ENCODE peak calls at places on chromosomes 12 and 14, in four cellular contexts. Y is CD8-positive, alpha-beta T cell; T is stimulated activated naive CD4-positive, alpha-beta T cell; Z is WTC11. C is an unnamed sample.

GRCh38 chr12:7642876-7643309 is 22.8 kb downstream of the APOBEC1 start:
- DNase-seq in Y (no peak), T (no peak), Z (peak; percentile 45), C (no peak)

GRCh38 chr12:68495666-68496065 is 115.0 kb upstream of the RAP1B start:
- DNase-seq in Y (no peak), T (no peak), Z (no peak), C (no peak)

GRCh38 chr14:71932229-71932951 is at the start of gene RGS6:
- DNase-seq in Y (no peak), T (no peak), Z (peak; percentile 82), C (peak; percentile 34)

GRCh38 chr14:32584079-32584478 is 255.0 kb downstream of the AKAP6 start:
- DNase-seq in Y (no peak), T (no peak), Z (no peak), C (peak; percentile 84)

GRCh38 chr14:85625925-85626585 is 96.1 kb downstream of the FLRT2 start:
- DNase-seq in Y (no peak), T (no peak), Z (no peak), C (no peak)

GRCh38 chr12:121872546-121873223 is 14.0 kb upstream of the HPD start:
- DNase-seq in Y (no peak), T (no peak), Z (no peak), C (peak; percentile 95)

GRCh38 chr12:113857371-113857770 is 108.8 kb downstream of the RBM19 start:
- DNase-seq in Y (no peak), T (no peak), Z (no peak), C (no peak)

GRCh38 chr12:94047781-94048567 is 100.4 kb upstream of the PLXNC1 start:
- DNase-seq in Y (no peak), T (peak; percentile 12), Z (no peak), C (peak; percentile 76)

GRCh38 chr14:93967637-93968250 is 8.6 kb downstream of the ASB2 start:
- DNase-seq in Y (no peak), T (no peak), Z (no peak), C (no peak)

GRCh38 chr14:64845878-64846277 is 33.8 kb downstream of the SPTB start:
- DNase-seq in Y (no peak), T (no peak), Z (no peak), C (peak; percentile 33)

GRCh38 chr12:131390408-131391100 is 320.3 kb upstream of the SFSWAP start:
- DNase-seq in Y (no peak), T (no peak), Z (peak; percentile 74), C (peak; percentile 3)

GRCh38 chr14:83269583-83269982 is 1735.9 kb upstream of the SEL1L start:
- DNase-seq in Y (no peak), T (no peak), Z (no peak), C (no peak)

GRCh38 chr12:50799908-50800307 is 36.0 kb downstream of the ATF1 start:
- DNase-seq in Y (no peak), T (no peak), Z (no peak), C (no peak)

GRCh38 chr14:89129570-89129969 is 287.5 kb downstream of the FOXN3 start:
- DNase-seq in Y (no peak), T (no peak), Z (no peak), C (no peak)

GRCh38 chr14:88849717-88850116 is 25.3 kb downstream of the TTC8 start:
- DNase-seq in Y (no peak), T (no peak), Z (no peak), C (no peak)

GRCh38 chr12:292186-292585 is 29.6 kb upstream of the SLC6A13 start:
- DNase-seq in Y (no peak), T (no peak), Z (no peak), C (peak; percentile 34)

GRCh38 chr12:75115748-75116147 is 93.9 kb downstream of the KCNC2 start:
- DNase-seq in Y (no peak), T (no peak), Z (no peak), C (no peak)